ENCODE peak calls at places on chromosomes 2 and 18, in ten cellular contexts. F, Z, Q, H, J, M, O, G, P and I are unnamed samples.

GRCh38 chr2:28407976-28408690 is 15.5 kb downstream of the FOSL2 start:
- DNase-seq in Q (no peak), F (no peak), M (no peak), G (no peak), Z (no peak), J (peak; percentile 46), P (no peak), H (no peak), O (peak; percentile 46), I (no peak)

GRCh38 chr2:180006781-180007579 is at the start of gene CWC22:
- DNase-seq in J (peak; percentile 95), H (peak; percentile 80), Z (peak; percentile 98), P (peak; percentile 51), O (peak; percentile 83), F (peak; percentile 81), Q (peak; percentile 59), M (peak; percentile 92), G (peak; percentile 87), I (peak; percentile 97)

GRCh38 chr18:25164211-25164836 is 187.6 kb downstream of the ZNF521 start:
- DNase-seq in M (no peak), F (no peak), Z (no peak), G (no peak), Q (no peak), H (no peak), J (no peak), P (no peak), O (no peak), I (no peak)

GRCh38 chr2:165058471-165059265 is 103.3 kb upstream of the SLC38A11 start:
- DNase-seq in Z (no peak), H (no peak), Q (no peak), J (no peak), M (no peak), G (no peak), O (no peak), P (no peak), F (no peak), I (no peak)

GRCh38 chr2:46298272-46298521 is 990 bp downstream of the EPAS1 start:
- DNase-seq in M (no peak), Q (no peak), J (no peak), Z (no peak), P (no peak), H (no peak), O (no peak), F (peak; percentile 70), G (no peak), I (no peak)

GRCh38 chr2:112812318-112813042 is 24.1 kb downstream of the IL1B start:
- DNase-seq in Z (no peak), G (no peak), Q (no peak), P (no peak), J (no peak), F (no peak), H (no peak), O (no peak), M (no peak), I (no peak)

GRCh38 chr2:12766421-12766879 is 49.7 kb downstream of the TRIB2 start:
- DNase-seq in H (no peak), G (peak; percentile 42), F (no peak), J (no peak), M (no peak), P (no peak), O (no peak), Z (no peak), Q (no peak), I (no peak)

GRCh38 chr2:121293450-121294325 is 8.7 kb upstream of the TFCP2L1 start:
- DNase-seq in O (peak; percentile 82), M (no peak), Q (no peak), Z (peak; percentile 7), J (no peak), P (no peak), H (no peak), F (no peak), G (no peak), I (no peak)

GRCh38 chr2:9739508-9739907 is 103.8 kb upstream of the TAF1B start:
- DNase-seq in Z (peak; percentile 60), M (no peak), H (no peak), Q (no peak), O (peak; percentile 77), F (no peak), P (no peak), J (peak; percentile 83), G (peak; percentile 91), I (peak; percentile 17)

GRCh38 chr2:11315074-11315705 is 29.2 kb downstream of the ROCK2 start:
- DNase-seq in J (no peak), H (no peak), Q (no peak), M (no peak), F (no peak), O (no peak), G (no peak), Z (no peak), P (no peak), I (no peak)

GRCh38 chr2:197108758-197109157 is 182.3 kb upstream of the PGAP1 start:
- DNase-seq in G (peak; percentile 92), J (peak; percentile 91), M (peak; percentile 7), Z (peak; percentile 58), F (no peak), Q (no peak), P (no peak), O (no peak), H (peak; percentile 76), I (peak; percentile 97)

GRCh38 chr18:12093520-12094257 is at the start of gene ANKRD62:
- DNase-seq in Z (peak; percentile 71), Q (no peak), F (peak; percentile 72), J (no peak), P (no peak), O (no peak), M (no peak), H (no peak), G (no peak), I (no peak)

GRCh38 chr18:64037812-64038414 is 68.0 kb downstream of the SERPINB8 start:
- DNase-seq in H (no peak), Z (no peak), M (no peak), P (peak; percentile 15), O (no peak), J (no peak), F (no peak), G (no peak), Q (no peak), I (no peak)

DNA sequence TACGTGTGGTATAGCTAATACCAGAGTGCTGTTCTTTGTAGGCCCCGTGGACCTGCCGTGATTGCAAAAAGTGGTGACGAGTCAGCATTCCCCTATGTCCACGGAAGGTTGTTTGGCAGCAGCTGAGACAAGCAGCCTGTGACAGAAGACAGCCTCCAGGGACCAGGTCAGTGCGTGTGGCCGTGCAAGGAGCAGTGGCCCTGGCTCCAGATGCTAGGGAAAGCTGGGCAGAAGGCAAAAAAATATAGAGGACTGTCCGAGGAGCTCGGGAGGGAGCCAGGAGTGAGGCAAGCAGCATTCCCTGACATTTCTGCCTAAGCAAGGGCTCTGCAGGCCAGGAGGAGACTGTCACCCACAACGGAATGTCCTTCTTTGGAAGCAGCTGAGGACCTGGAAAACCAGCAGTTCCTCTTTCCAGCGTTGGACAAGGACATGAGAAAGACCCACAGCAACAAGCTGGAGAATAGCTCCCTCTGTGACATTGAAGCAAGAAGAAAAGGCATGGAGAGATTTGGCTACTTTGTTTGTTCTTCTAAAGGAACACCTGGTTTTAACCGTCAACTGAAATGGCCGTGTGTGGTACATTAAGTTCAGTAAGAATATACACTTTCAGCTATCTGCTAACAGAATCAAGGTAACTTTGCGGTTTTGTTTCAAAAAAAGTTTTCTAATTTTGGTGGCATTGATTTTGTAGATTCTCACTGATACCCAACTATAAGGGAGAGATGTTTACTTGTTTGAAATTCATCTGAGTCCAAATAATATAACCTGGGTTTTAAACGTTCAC is 58.3 kb downstream of the NPAS2 start:
- DNase-seq in J (peak; percentile 70), Q (no peak), O (no peak), P (no peak), F (no peak), H (no peak), Z (no peak), M (peak; percentile 13), G (peak; percentile 68), I (no peak)
- H3K27ac ChIP-seq in J (no peak overlapping the region), Q (peak overlapping the region; percentile 5), O (no peak overlapping the region), P (no peak overlapping the region), F (no peak overlapping the region), H (no peak overlapping the region), Z (no peak overlapping the region), M (peak overlapping the region; percentile 9), G (peak overlapping the region; percentile 58), I (peak overlapping the region; percentile 56)

DNA sequence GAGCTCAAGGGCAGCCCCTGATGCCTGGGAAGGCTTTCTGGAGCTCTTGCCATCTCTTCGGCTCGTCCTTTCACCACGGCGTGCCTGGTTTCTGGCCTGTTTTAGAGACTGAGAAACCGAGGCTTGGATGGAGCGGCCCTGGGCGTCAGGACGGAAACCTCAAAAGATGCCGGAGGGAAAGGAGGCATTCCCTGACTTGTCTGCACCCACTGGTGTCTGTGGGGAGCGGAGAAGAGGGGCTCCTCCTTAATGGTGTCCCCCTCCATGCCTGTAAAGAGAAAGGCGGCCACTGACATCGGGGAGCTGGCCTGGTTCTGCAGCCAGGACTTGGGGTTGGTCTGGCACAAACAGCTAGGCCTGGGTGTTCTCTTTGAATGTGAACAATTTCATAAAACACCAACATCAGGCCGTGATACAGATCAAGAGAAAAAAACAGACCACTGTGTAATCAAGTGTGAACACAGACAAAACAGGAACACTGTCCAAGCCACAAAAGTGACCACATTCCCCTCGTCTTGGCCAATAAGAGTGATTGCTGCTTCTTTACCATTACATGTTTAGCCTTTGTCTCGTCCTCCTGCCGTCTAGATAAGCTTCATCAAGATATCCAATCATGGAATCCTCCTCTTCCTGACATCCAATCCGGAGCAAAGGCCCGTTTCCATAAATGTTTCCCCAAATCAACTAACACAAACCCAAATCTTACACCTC is 633 bp upstream of the ILKAP start:
- DNase-seq in P (no peak), F (no peak), O (no peak), J (no peak), M (no peak), Z (no peak), G (no peak), H (no peak), Q (no peak), I (no peak)
- TF ChIP-seq POLR2A in P (no peak), F (no peak), O (no peak), J (no peak), M (no peak), Z (no peak), G (no peak), H (no peak), Q (no peak), I (no peak)

GRCh38 chr2:38597115-38597514 is 5.6 kb downstream of the HNRNPLL start:
- DNase-seq in M (no peak), G (no peak), Z (no peak), Q (no peak), J (no peak), F (no peak), H (no peak), O (no peak), P (no peak), I (no peak)
- H3K4me1 ChIP-seq in M (no peaks in the 10 kb centered on the region), G (peaks cover 56% of the 10 kb centered on the region), Z (peaks cover 20% of the 10 kb centered on the region), Q (peaks cover 80% of the 10 kb centered on the region), J (peaks cover 71% of the 10 kb centered on the region), F (peaks cover 1% of the 10 kb centered on the region), H (peaks cover 37% of the 10 kb centered on the region), O (peaks cover 4% of the 10 kb centered on the region), P (peaks cover 74% of the 10 kb centered on the region), I (peaks cover 68% of the 10 kb centered on the region)

DNA sequence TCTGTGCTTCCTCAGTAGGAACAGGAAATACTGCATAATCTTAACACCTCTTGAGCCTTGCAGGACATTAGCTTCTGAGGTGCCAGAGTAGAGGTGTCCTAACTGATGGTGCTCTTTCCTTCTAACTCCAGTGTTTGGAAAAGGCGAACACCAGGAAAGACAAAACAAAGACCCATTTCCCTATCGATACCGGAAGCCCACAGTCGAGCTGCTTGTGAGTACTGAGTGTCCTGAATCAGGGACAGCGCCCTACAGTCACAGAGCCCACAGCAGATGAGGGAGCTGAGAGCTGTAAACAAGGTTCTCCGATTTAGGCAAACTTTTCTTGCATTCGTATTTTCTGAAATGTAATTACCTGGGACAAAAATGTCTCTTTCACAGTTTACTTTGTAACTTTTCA is 50.7 kb downstream of the SLC14A2 start:
- DNase-seq in Q (no peak), F (no peak), H (no peak), J (no peak), M (no peak), P (no peak), O (no peak), Z (peak; percentile 34), G (no peak), I (peak; percentile 49)
- H3K27ac ChIP-seq in Q (no peak overlapping the region), F (no peak overlapping the region), H (no peak overlapping the region), J (no peak overlapping the region), M (no peak overlapping the region), P (no peak overlapping the region), O (peak overlapping the region; percentile 34), Z (no peak overlapping the region), G (peak overlapping the region; percentile 61), I (peak overlapping the region; percentile 76)